ENCODE peak calls at places on chromosomes 11 and 22, in six cellular contexts. One of them, this sample, is unnamed.

GRCh38 chr11:40401132-40401853 is 1058.2 kb downstream of the LRRC4C start:
- DNase-seq in endothelial cell: no peak
- DNase-seq in psoas muscle: no peak
- DNase-seq in Peyer's patch: no peak
- DNase-seq in natural killer cell: no peak
- DNase-seq in CD8-positive, alpha-beta T cell: no peak
- DNase-seq in this sample: no peak

GRCh38 chr11:126662055-126662790 is 306.7 kb downstream of the ST3GAL4 start:
- DNase-seq in endothelial cell: no peak
- DNase-seq in psoas muscle: no peak
- DNase-seq in Peyer's patch: no peak
- DNase-seq in natural killer cell: no peak
- DNase-seq in CD8-positive, alpha-beta T cell: no peak
- DNase-seq in this sample: no peak

GRCh38 chr11:126436209-126436608 is 80.7 kb downstream of the ST3GAL4 start:
- DNase-seq in endothelial cell: no peak
- DNase-seq in psoas muscle: no peak
- DNase-seq in Peyer's patch: no peak
- DNase-seq in natural killer cell: no peak
- DNase-seq in CD8-positive, alpha-beta T cell: no peak
- DNase-seq in this sample: no peak

GRCh38 chr11:102469196-102469821 is 16.7 kb upstream of the TMEM123 start:
- DNase-seq in endothelial cell: no peak
- DNase-seq in psoas muscle: no peak
- DNase-seq in Peyer's patch: no peak
- DNase-seq in natural killer cell: no peak
- DNase-seq in CD8-positive, alpha-beta T cell: no peak
- DNase-seq in this sample: no peak

GRCh38 chr11:75858613-75859012 is 43.6 kb downstream of the UVRAG start:
- DNase-seq in endothelial cell: no peak
- DNase-seq in psoas muscle: no peak
- DNase-seq in Peyer's patch: no peak
- DNase-seq in natural killer cell: no peak
- DNase-seq in CD8-positive, alpha-beta T cell: no peak
- DNase-seq in this sample: no peak

GRCh38 chr11:116066777-116067176 is 562.6 kb upstream of the CADM1 start:
- DNase-seq in endothelial cell: no peak
- DNase-seq in psoas muscle: no peak
- DNase-seq in Peyer's patch: no peak
- DNase-seq in natural killer cell: no peak
- DNase-seq in CD8-positive, alpha-beta T cell: no peak
- DNase-seq in this sample: no peak

GRCh38 chr11:120547871-120548681 is 36.5 kb downstream of the GRIK4 start:
- DNase-seq in endothelial cell: no peak
- DNase-seq in psoas muscle: peak
- DNase-seq in Peyer's patch: peak
- DNase-seq in natural killer cell: no peak
- DNase-seq in CD8-positive, alpha-beta T cell: no peak
- DNase-seq in this sample: no peak

GRCh38 chr11:61955416-61956135 is 5.4 kb downstream of the BEST1 start:
- DNase-seq in endothelial cell: no peak
- DNase-seq in psoas muscle: peak
- DNase-seq in Peyer's patch: peak
- DNase-seq in natural killer cell: no peak
- DNase-seq in CD8-positive, alpha-beta T cell: peak
- DNase-seq in this sample: no peak

GRCh38 chr11:44894217-44894617 is 56.5 kb downstream of the TP53I11 start:
- DNase-seq in endothelial cell: peak
- DNase-seq in psoas muscle: peak
- DNase-seq in Peyer's patch: peak
- DNase-seq in natural killer cell: peak
- DNase-seq in CD8-positive, alpha-beta T cell: peak
- DNase-seq in this sample: peak

GRCh38 chr22:44129614-44129976 is 51.1 kb upstream of the PARVG start:
- DNase-seq in endothelial cell: no peak
- DNase-seq in psoas muscle: no peak
- DNase-seq in Peyer's patch: no peak
- DNase-seq in natural killer cell: no peak
- DNase-seq in CD8-positive, alpha-beta T cell: no peak
- DNase-seq in this sample: no peak

GRCh38 chr11:70829160-70829899 is 423.0 kb downstream of the SHANK2 start:
- DNase-seq in endothelial cell: no peak
- DNase-seq in psoas muscle: no peak
- DNase-seq in Peyer's patch: no peak
- DNase-seq in natural killer cell: no peak
- DNase-seq in CD8-positive, alpha-beta T cell: no peak
- DNase-seq in this sample: no peak

GRCh38 chr22:27063381-27063780 is 406.0 kb downstream of the MIAT start:
- DNase-seq in endothelial cell: no peak
- DNase-seq in psoas muscle: no peak
- DNase-seq in Peyer's patch: no peak
- DNase-seq in natural killer cell: no peak
- DNase-seq in CD8-positive, alpha-beta T cell: no peak
- DNase-seq in this sample: peak

GRCh38 chr11:65559535-65559934 is 1.4 kb upstream of the LTBP3 start:
- DNase-seq in endothelial cell: no peak
- DNase-seq in psoas muscle: no peak
- DNase-seq in Peyer's patch: no peak
- DNase-seq in natural killer cell: no peak
- DNase-seq in CD8-positive, alpha-beta T cell: no peak
- DNase-seq in this sample: no peak

GRCh38 chr11:122348658-122349451 is 232.8 kb upstream of the BLID start:
- DNase-seq in endothelial cell: no peak
- DNase-seq in psoas muscle: no peak
- DNase-seq in Peyer's patch: no peak
- DNase-seq in natural killer cell: no peak
- DNase-seq in CD8-positive, alpha-beta T cell: no peak
- DNase-seq in this sample: no peak
- TF ChIP-seq CTCF in endothelial cell: no peak
- TF ChIP-seq CTCF in psoas muscle: no peak
- TF ChIP-seq CTCF in Peyer's patch: no peak
- TF ChIP-seq CTCF in natural killer cell: no peak
- TF ChIP-seq CTCF in CD8-positive, alpha-beta T cell: no peak
- TF ChIP-seq CTCF in this sample: no peak

GRCh38 chr11:85809881-85810280 is 1.1 kb downstream of the SYTL2 start:
- DNase-seq in endothelial cell: peak
- DNase-seq in psoas muscle: no peak
- DNase-seq in Peyer's patch: peak
- DNase-seq in natural killer cell: peak
- DNase-seq in CD8-positive, alpha-beta T cell: peak
- DNase-seq in this sample: peak
- TF ChIP-seq CTCF in endothelial cell: no peak
- TF ChIP-seq CTCF in psoas muscle: no peak
- TF ChIP-seq CTCF in Peyer's patch: peak
- TF ChIP-seq CTCF in natural killer cell: no peak
- TF ChIP-seq CTCF in CD8-positive, alpha-beta T cell: no peak
- TF ChIP-seq CTCF in this sample: no peak

GRCh38 chr22:20118572-20119020 is 1.6 kb upstream of the TRMT2A start:
- DNase-seq in endothelial cell: no peak
- DNase-seq in psoas muscle: peak
- DNase-seq in Peyer's patch: no peak
- DNase-seq in natural killer cell: no peak
- DNase-seq in CD8-positive, alpha-beta T cell: no peak
- DNase-seq in this sample: no peak

GRCh38 chr22:20117656-20118571 is 888 bp upstream of the TRMT2A start:
- DNase-seq in endothelial cell: no peak
- DNase-seq in psoas muscle: peak
- DNase-seq in Peyer's patch: peak
- DNase-seq in natural killer cell: peak
- DNase-seq in CD8-positive, alpha-beta T cell: peak
- DNase-seq in this sample: no peak

GRCh38 chr22:20115691-20116375 is at the start of gene RANBP1:
- DNase-seq in endothelial cell: no peak
- DNase-seq in psoas muscle: peak
- DNase-seq in Peyer's patch: no peak
- DNase-seq in natural killer cell: no peak
- DNase-seq in CD8-positive, alpha-beta T cell: no peak
- DNase-seq in this sample: no peak

GRCh38 chr22:20116376-20116950 is 559 bp downstream of the RANBP1 start:
- DNase-seq in endothelial cell: no peak
- DNase-seq in psoas muscle: peak
- DNase-seq in Peyer's patch: peak
- DNase-seq in natural killer cell: no peak
- DNase-seq in CD8-positive, alpha-beta T cell: no peak
- DNase-seq in this sample: no peak

GRCh38 chr22:20116951-20117645 is at the start of gene TRMT2A:
- DNase-seq in endothelial cell: peak
- DNase-seq in psoas muscle: peak
- DNase-seq in Peyer's patch: peak
- DNase-seq in natural killer cell: peak
- DNase-seq in CD8-positive, alpha-beta T cell: peak
- DNase-seq in this sample: peak
- TF ChIP-seq CTCF in endothelial cell: no peak
- TF ChIP-seq CTCF in psoas muscle: no peak
- TF ChIP-seq CTCF in Peyer's patch: peak
- TF ChIP-seq CTCF in natural killer cell: no peak
- TF ChIP-seq CTCF in CD8-positive, alpha-beta T cell: no peak
- TF ChIP-seq CTCF in this sample: peak

DNA sequence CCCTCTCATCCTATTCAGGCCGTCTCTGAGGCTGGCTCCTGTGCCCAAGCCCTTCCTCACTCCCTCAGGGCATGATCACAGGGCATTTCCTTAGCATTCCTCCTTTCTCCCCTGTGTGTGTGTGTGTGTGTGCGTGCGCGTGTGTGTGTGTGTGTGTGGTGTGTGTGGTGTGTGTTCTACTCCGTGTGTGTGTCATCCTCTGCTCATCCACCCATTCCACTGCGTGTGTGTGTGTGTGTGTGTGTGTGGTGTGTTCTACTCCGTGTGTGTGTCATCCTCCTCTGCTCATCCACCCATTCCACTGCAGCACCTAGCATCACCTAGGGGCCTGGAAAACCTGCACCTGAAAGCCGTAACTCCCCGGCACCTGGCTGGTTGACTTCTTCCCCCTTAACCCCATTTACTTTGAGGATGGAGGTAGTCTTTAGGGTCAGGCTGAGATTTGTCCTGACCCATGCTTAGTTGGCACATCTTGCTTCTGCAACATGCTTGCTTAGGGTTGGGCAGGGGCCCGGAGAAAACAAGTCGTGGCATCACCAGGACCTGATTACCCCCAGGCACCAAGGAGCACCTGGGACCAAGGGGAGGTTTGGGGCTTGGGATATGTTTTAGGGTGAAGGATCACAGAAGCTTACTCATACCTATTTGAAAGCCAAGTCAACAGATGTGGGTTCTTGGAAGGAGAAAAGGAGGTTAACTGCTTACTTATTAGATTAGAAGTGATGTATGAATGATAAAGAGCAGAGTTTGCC is 18.8 kb downstream of the TIMP3 start:
- DNase-seq in endothelial cell: no peak
- DNase-seq in psoas muscle: no peak
- DNase-seq in Peyer's patch: no peak
- DNase-seq in natural killer cell: no peak
- DNase-seq in CD8-positive, alpha-beta T cell: no peak
- DNase-seq in this sample: no peak
- TF ChIP-seq CTCF in endothelial cell: no peak
- TF ChIP-seq CTCF in psoas muscle: no peak
- TF ChIP-seq CTCF in Peyer's patch: no peak
- TF ChIP-seq CTCF in natural killer cell: no peak
- TF ChIP-seq CTCF in CD8-positive, alpha-beta T cell: no peak
- TF ChIP-seq CTCF in this sample: no peak

This sample was measured in neural crest cell.